ENCODE peak calls at places on chromosome 17, in eight cellular contexts. One of them, this sample, is unnamed. For H3K4me1, the result is how much of the 10 kb centered on the place peaks cover.

GRCh38 chr17:76871668-76872067 is 3.5 kb downstream of the MGAT5B start:
- DNase-seq in uterus: no peak
- DNase-seq in stomach: no peak
- DNase-seq in IMR-90: no peak
- DNase-seq in A549: no peak
- DNase-seq in OCI-LY7: no peak
- DNase-seq in suprapubic skin: no peak
- DNase-seq in spleen: no peak
- DNase-seq in this sample: no peak

GRCh38 chr17:82213251-82214011 is 789 bp upstream of the CCDC57 start:
- DNase-seq in spleen: peak
- DNase-seq in uterus: peak
- DNase-seq in A549: peak
- DNase-seq in IMR-90: peak
- DNase-seq in suprapubic skin: no peak
- DNase-seq in OCI-LY7: no peak
- DNase-seq in stomach: no peak
- DNase-seq in this sample: no peak

GRCh38 chr17:82299452-82299851 is 18.0 kb downstream of the CD7 start:
- DNase-seq in spleen: no peak
- DNase-seq in uterus: no peak
- DNase-seq in stomach: no peak
- DNase-seq in suprapubic skin: no peak
- DNase-seq in OCI-LY7: no peak
- DNase-seq in IMR-90: no peak
- DNase-seq in A549: no peak
- DNase-seq in this sample: no peak

GRCh38 chr17:55818026-55818425 is 67.2 kb downstream of the PCTP start:
- DNase-seq in spleen: no peak
- DNase-seq in IMR-90: no peak
- DNase-seq in stomach: no peak
- DNase-seq in OCI-LY7: no peak
- DNase-seq in suprapubic skin: no peak
- DNase-seq in uterus: no peak
- DNase-seq in A549: no peak
- DNase-seq in this sample: no peak

GRCh38 chr17:42421479-42422332 is 1.4 kb downstream of the CAVIN1 start:
- DNase-seq in OCI-LY7: no peak
- DNase-seq in uterus: peak
- DNase-seq in stomach: peak
- DNase-seq in IMR-90: peak
- DNase-seq in suprapubic skin: no peak
- DNase-seq in spleen: peak
- DNase-seq in A549: no peak
- DNase-seq in this sample: no peak

GRCh38 chr17:18993876-18994275 is 10.7 kb downstream of the FAM83G start:
- DNase-seq in stomach: no peak
- DNase-seq in A549: no peak
- DNase-seq in uterus: no peak
- DNase-seq in OCI-LY7: no peak
- DNase-seq in IMR-90: peak
- DNase-seq in suprapubic skin: no peak
- DNase-seq in spleen: no peak
- DNase-seq in this sample: no peak

GRCh38 chr17:34125921-34126320 is 129.2 kb upstream of the CCL2 start:
- DNase-seq in stomach: no peak
- DNase-seq in OCI-LY7: no peak
- DNase-seq in uterus: no peak
- DNase-seq in A549: no peak
- DNase-seq in suprapubic skin: no peak
- DNase-seq in spleen: no peak
- DNase-seq in IMR-90: no peak
- DNase-seq in this sample: no peak

GRCh38 chr17:63843387-63844292 is 1.2 kb upstream of the SMARCD2 start:
- DNase-seq in spleen: peak
- DNase-seq in OCI-LY7: peak
- DNase-seq in IMR-90: peak
- DNase-seq in A549: no peak
- DNase-seq in uterus: peak
- DNase-seq in suprapubic skin: no peak
- DNase-seq in stomach: peak
- DNase-seq in this sample: no peak

GRCh38 chr17:77266891-77267341 is 126.1 kb downstream of the SEC14L1 start:
- DNase-seq in A549: no peak
- DNase-seq in stomach: no peak
- DNase-seq in uterus: no peak
- DNase-seq in spleen: no peak
- DNase-seq in OCI-LY7: peak
- DNase-seq in IMR-90: peak
- DNase-seq in suprapubic skin: no peak
- DNase-seq in this sample: no peak

DNA sequence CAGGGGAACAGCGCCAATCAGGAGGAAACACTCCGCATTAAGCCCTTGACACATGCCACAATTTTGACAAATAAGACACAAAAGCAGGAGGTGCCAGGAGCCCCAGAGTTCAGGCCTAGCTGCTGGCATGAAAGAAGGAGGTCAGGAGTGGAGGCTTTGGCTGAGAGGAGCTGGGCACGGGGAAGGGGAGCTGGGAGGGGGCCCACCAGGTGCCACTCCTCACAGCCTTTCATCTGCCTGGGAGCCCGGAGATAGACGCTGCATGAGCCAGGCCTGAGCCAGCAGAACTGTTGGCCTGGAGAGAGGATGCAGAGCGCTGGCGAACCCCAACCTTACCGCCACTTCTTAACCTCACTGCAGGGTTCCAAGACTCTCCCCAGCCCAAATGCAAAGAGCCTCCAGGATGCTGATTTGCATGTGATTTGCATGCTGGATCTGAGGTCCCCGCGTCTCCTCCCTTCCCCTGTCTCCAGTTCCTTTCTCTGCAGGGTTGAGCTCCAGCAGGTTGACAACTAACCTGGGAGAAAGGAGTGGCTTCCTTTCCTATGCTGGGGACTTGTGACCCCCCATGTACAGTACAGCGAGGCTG is 139.9 kb upstream of the SDK2 start:
- DNase-seq in uterus: no peak
- DNase-seq in stomach: no peak
- DNase-seq in suprapubic skin: no peak
- DNase-seq in OCI-LY7: no peak
- DNase-seq in A549: no peak
- DNase-seq in IMR-90: no peak
- DNase-seq in spleen: no peak
- DNase-seq in this sample: no peak
- H3K4me1 ChIP-seq in uterus: under half
- H3K4me1 ChIP-seq in stomach: under half
- H3K4me1 ChIP-seq in suprapubic skin: under half
- H3K4me1 ChIP-seq in OCI-LY7: under half
- H3K4me1 ChIP-seq in A549: under half
- H3K4me1 ChIP-seq in IMR-90: under half
- H3K4me1 ChIP-seq in spleen: under half
- H3K4me1 ChIP-seq in this sample: under half

GRCh38 chr17:30000001-30000754 is 58.7 kb downstream of the EFCAB5 start:
- DNase-seq in spleen: no peak
- DNase-seq in suprapubic skin: no peak
- DNase-seq in A549: no peak
- DNase-seq in OCI-LY7: peak
- DNase-seq in uterus: no peak
- DNase-seq in IMR-90: no peak
- DNase-seq in stomach: no peak
- DNase-seq in this sample: no peak
- TF ChIP-seq CTCF in spleen: no peak
- TF ChIP-seq CTCF in suprapubic skin: no peak
- TF ChIP-seq CTCF in A549: peak
- TF ChIP-seq CTCF in OCI-LY7: peak
- TF ChIP-seq CTCF in uterus: no peak
- TF ChIP-seq CTCF in IMR-90: no peak
- TF ChIP-seq CTCF in stomach: no peak
- TF ChIP-seq CTCF in this sample: no peak

GRCh38 chr17:8121531-8122390 is 2.1 kb downstream of the HES7 start:
- DNase-seq in spleen: peak
- DNase-seq in suprapubic skin: no peak
- DNase-seq in A549: peak
- DNase-seq in OCI-LY7: peak
- DNase-seq in stomach: no peak
- DNase-seq in IMR-90: peak
- DNase-seq in uterus: peak
- DNase-seq in this sample: no peak
- H3K27ac ChIP-seq in spleen: peak
- H3K27ac ChIP-seq in suprapubic skin: no peak
- H3K27ac ChIP-seq in A549: peak
- H3K27ac ChIP-seq in OCI-LY7: no peak
- H3K27ac ChIP-seq in stomach: peak
- H3K27ac ChIP-seq in IMR-90: no peak
- H3K27ac ChIP-seq in uterus: peak
- H3K27ac ChIP-seq in this sample: no peak

DNA sequence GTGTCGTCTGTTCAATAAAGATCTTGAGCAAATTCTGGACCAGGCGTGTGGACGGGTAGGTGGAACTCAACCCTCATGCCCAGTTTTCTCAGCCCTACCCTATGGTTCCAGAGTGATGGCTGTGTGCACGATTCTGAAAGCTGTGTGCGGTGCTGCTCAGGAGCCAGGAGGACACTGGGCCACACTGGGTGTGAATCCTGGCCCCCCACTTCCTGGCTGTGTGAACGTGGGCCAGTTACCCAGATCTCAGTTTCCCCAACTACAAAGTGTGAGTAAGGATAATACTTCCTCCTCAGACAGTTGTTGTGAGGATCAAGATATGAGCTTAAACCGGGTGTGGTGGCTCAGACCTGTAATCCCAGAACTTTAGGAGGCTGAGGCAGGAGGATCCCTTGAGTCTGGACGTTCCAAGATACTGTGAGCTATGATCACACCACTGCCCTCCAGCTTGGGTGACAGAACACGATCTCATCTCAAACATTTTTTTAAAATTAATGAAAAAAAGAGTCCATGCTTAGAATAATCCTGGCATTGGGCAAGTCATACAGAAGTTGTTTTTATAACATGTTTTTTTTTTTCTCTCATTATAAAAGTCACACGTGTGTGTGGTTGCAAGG is 14.7 kb upstream of the MPRIP start:
- DNase-seq in stomach: no peak
- DNase-seq in uterus: no peak
- DNase-seq in A549: no peak
- DNase-seq in spleen: no peak
- DNase-seq in suprapubic skin: no peak
- DNase-seq in OCI-LY7: no peak
- DNase-seq in IMR-90: no peak
- DNase-seq in this sample: no peak
- H3K4me1 ChIP-seq in stomach: under half
- H3K4me1 ChIP-seq in uterus: under half
- H3K4me1 ChIP-seq in A549: half or more
- H3K4me1 ChIP-seq in spleen: under half
- H3K4me1 ChIP-seq in suprapubic skin: under half
- H3K4me1 ChIP-seq in OCI-LY7: under half
- H3K4me1 ChIP-seq in IMR-90: under half
- H3K4me1 ChIP-seq in this sample: under half

DNA sequence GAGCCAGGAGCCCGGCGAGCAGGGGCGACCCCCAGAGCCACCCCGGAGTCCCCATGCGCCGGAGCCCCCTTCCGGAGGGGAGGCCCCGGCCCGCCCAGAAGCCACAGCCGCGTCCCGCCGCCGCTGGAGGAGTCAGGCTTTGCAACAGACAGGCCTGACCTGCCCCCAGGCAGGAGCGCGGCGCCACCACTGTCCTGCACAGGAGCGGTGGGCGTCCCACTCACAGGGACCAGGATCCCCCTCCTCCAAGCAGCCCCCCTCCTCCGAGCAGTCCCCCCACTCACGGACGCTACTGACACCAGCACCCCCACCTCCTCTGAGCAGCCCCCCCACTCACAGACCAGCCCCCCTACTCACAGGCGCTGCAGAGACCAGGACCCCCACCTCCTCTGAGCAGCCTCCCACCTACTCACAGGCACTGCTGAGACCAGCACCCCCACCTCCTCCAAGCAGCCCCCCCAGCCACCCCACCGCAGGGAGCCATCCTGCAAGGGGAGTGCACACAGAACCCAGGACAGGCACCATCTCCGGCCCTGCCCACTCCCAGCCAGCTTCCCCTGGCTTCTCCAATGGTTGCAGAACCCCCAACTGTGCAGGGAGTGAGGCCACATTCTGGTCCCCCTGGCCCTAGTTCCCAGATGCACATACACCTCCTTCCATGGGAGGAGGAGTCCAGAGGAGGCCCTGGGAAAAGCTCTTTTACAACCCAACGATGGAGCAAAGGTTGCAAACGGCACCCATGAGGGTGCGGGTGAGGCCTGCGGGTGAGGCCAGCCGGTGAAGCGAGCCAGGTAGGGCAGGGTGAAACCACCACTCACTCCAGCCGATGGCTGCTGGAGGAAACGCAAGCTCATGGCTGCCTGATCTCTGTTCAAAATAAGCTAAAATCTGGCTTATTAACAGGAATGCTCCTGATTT is 69.9 kb downstream of the ABR start:
- DNase-seq in IMR-90: no peak
- DNase-seq in stomach: peak
- DNase-seq in spleen: peak
- DNase-seq in uterus: no peak
- DNase-seq in A549: no peak
- DNase-seq in OCI-LY7: no peak
- DNase-seq in suprapubic skin: no peak
- DNase-seq in this sample: no peak
- TF ChIP-seq CTCF in IMR-90: no peak
- TF ChIP-seq CTCF in stomach: no peak
- TF ChIP-seq CTCF in spleen: no peak
- TF ChIP-seq CTCF in uterus: no peak
- TF ChIP-seq CTCF in A549: no peak
- TF ChIP-seq CTCF in OCI-LY7: peak
- TF ChIP-seq CTCF in suprapubic skin: no peak
- TF ChIP-seq CTCF in this sample: no peak

GRCh38 chr17:75683467-75684041 is 16.4 kb downstream of the SAP30BP start:
- DNase-seq in OCI-LY7: no peak
- DNase-seq in uterus: no peak
- DNase-seq in suprapubic skin: no peak
- DNase-seq in stomach: peak
- DNase-seq in IMR-90: peak
- DNase-seq in spleen: no peak
- DNase-seq in A549: peak
- DNase-seq in this sample: no peak

GRCh38 chr17:75681289-75681688 is 14.2 kb downstream of the SAP30BP start:
- DNase-seq in A549: no peak
- DNase-seq in uterus: no peak
- DNase-seq in suprapubic skin: no peak
- DNase-seq in OCI-LY7: no peak
- DNase-seq in spleen: peak
- DNase-seq in stomach: no peak
- DNase-seq in IMR-90: peak
- DNase-seq in this sample: no peak

GRCh38 chr17:75685508-75685907 is 18.4 kb downstream of the SAP30BP start:
- DNase-seq in stomach: no peak
- DNase-seq in suprapubic skin: no peak
- DNase-seq in uterus: no peak
- DNase-seq in OCI-LY7: no peak
- DNase-seq in spleen: no peak
- DNase-seq in A549: no peak
- DNase-seq in IMR-90: no peak
- DNase-seq in this sample: no peak

GRCh38 chr17:75684924-75685323 is 17.8 kb downstream of the SAP30BP start:
- DNase-seq in IMR-90: no peak
- DNase-seq in OCI-LY7: no peak
- DNase-seq in spleen: peak
- DNase-seq in A549: no peak
- DNase-seq in uterus: no peak
- DNase-seq in suprapubic skin: peak
- DNase-seq in stomach: peak
- DNase-seq in this sample: no peak

GRCh38 chr17:75684249-75684648 is 17.1 kb downstream of the SAP30BP start:
- DNase-seq in spleen: peak
- DNase-seq in uterus: no peak
- DNase-seq in suprapubic skin: no peak
- DNase-seq in IMR-90: peak
- DNase-seq in OCI-LY7: no peak
- DNase-seq in A549: no peak
- DNase-seq in stomach: no peak
- DNase-seq in this sample: no peak
- H3K27ac ChIP-seq in spleen: peak
- H3K27ac ChIP-seq in uterus: no peak
- H3K27ac ChIP-seq in suprapubic skin: peak
- H3K27ac ChIP-seq in IMR-90: no peak
- H3K27ac ChIP-seq in OCI-LY7: no peak
- H3K27ac ChIP-seq in A549: peak
- H3K27ac ChIP-seq in stomach: peak
- H3K27ac ChIP-seq in this sample: no peak